ENCODE peak calls at places on chromosomes 12 and 14, in four cellular contexts. F is T47D, A is lower lobe of right lung, W is sigmoid colon. L is an unnamed sample.

GRCh38 chr12:79635676-79636075 is 55.1 kb downstream of the PAWR start:
- DNase-seq in F (no peak), A (no peak), W (no peak), L (no peak)

GRCh38 chr12:43090981-43091380 is 461.0 kb downstream of the ADAMTS20 start:
- DNase-seq in F (no peak), A (no peak), W (no peak), L (no peak)

GRCh38 chr14:73250317-73250713 is 13.0 kb downstream of the PAPLN start:
- DNase-seq in F (no peak), A (no peak), W (no peak), L (no peak)

GRCh38 chr14:52873096-52873495 is 77.8 kb downstream of the FERMT2 start:
- DNase-seq in F (no peak), A (no peak), W (no peak), L (no peak)

GRCh38 chr14:63875311-63875710 is 22.5 kb downstream of the SYNE2 start:
- DNase-seq in F (no peak), A (no peak), W (no peak), L (no peak)

GRCh38 chr12:79364197-79364596 is 326.6 kb downstream of the PAWR start:
- DNase-seq in F (no peak), A (no peak), W (no peak), L (no peak)

GRCh38 chr12:6955462-6956331 is 4.5 kb downstream of the PTPN6 start:
- DNase-seq in F (no peak), A (peak; percentile 33), W (peak; percentile 55), L (peak; percentile 68)

GRCh38 chr12:109736552-109737108 is 23.0 kb downstream of the FAM222A start:
- DNase-seq in F (no peak), A (peak; percentile 43), W (peak; percentile 57), L (peak; percentile 86)

GRCh38 chr14:103127861-103128598 is 4.8 kb downstream of the TNFAIP2 start:
- DNase-seq in F (no peak), A (peak; percentile 43), W (no peak), L (peak; percentile 92)

GRCh38 chr14:50830932-50831703 is at the start of gene NIN:
- DNase-seq in F (peak; percentile 80), A (peak; percentile 87), W (peak; percentile 87), L (no peak)

GRCh38 chr14:72781476-72782181 is 112.3 kb downstream of the DPF3 start:
- DNase-seq in F (no peak), A (no peak), W (no peak), L (no peak)

GRCh38 chr12:120534203-120534702 is at the start of gene RNF10:
- DNase-seq in F (peak; percentile 93), A (peak; percentile 77), W (peak; percentile 87), L (peak; percentile 93)

GRCh38 chr12:28958553-28959195 is 190.4 kb upstream of the FAR2 start:
- DNase-seq in F (no peak), A (no peak), W (no peak), L (no peak)

GRCh38 chr12:48105321-48105866 is 485 bp downstream of the SENP1 start:
- DNase-seq in F (peak; percentile 5), A (no peak), W (no peak), L (no peak)

GRCh38 chr14:87847216-87847615 is 145.8 kb downstream of the GALC start:
- DNase-seq in F (no peak), A (no peak), W (no peak), L (no peak)

GRCh38 chr12:124531906-124532305 is 35.5 kb downstream of the NCOR2 start:
- DNase-seq in F (no peak), A (no peak), W (no peak), L (no peak)

GRCh38 chr12:11824069-11824468 is 174.6 kb downstream of the ETV6 start:
- DNase-seq in F (no peak), A (no peak), W (no peak), L (no peak)

GRCh38 chr14:50082308-50082742 is 34.0 kb downstream of the VCPKMT start:
- DNase-seq in F (peak; percentile 41), A (no peak), W (no peak), L (no peak)

GRCh38 chr14:68278568-68279436 is 459.2 kb downstream of the RAD51B start:
- DNase-seq in F (no peak), A (no peak), W (no peak), L (no peak)

GRCh38 chr12:92192361-92192760 is 46.7 kb upstream of the BTG1 start:
- DNase-seq in F (no peak), A (no peak), W (no peak), L (no peak)

GRCh38 chr14:68695326-68695768 is 97.5 kb downstream of the ZFP36L1 start:
- DNase-seq in F (no peak), A (no peak), W (peak; percentile 77), L (peak; percentile 33)

GRCh38 chr12:19058235-19059021 is 71.1 kb upstream of the PLEKHA5 start:
- DNase-seq in F (no peak), A (no peak), W (no peak), L (no peak)

GRCh38 chr14:91112172-91112571 is 1.7 kb upstream of the DGLUCY start:
- DNase-seq in F (no peak), A (no peak), W (no peak), L (no peak)

GRCh38 chr12:98998697-98999299 is 353.7 kb downstream of the APAF1 start:
- DNase-seq in F (peak; percentile 60), A (no peak), W (no peak), L (no peak)

GRCh38 chr14:68143341-68143807 is 323.8 kb downstream of the RAD51B start:
- DNase-seq in F (no peak), A (no peak), W (peak; percentile 93), L (no peak)

GRCh38 chr12:5000204-5000603 is 43.5 kb upstream of the KCNA5 start:
- DNase-seq in F (no peak), A (no peak), W (no peak), L (no peak)

GRCh38 chr12:31594681-31595080 is 3.7 kb upstream of the DENND5B start:
- DNase-seq in F (no peak), A (no peak), W (no peak), L (no peak)

GRCh38 chr12:103114296-103115055 is 157.0 kb downstream of the ASCL1 start:
- DNase-seq in F (no peak), A (no peak), W (no peak), L (no peak)

GRCh38 chr12:47228802-47229201 is 149.0 kb upstream of the AMIGO2 start:
- DNase-seq in F (no peak), A (no peak), W (no peak), L (no peak)

GRCh38 chr12:118328486-118329340 is 44.0 kb downstream of the TAOK3 start:
- DNase-seq in F (no peak), A (no peak), W (no peak), L (no peak)

GRCh38 chr12:26278266-26278665 is 82.9 kb downstream of the SSPN start:
- DNase-seq in F (no peak), A (no peak), W (no peak), L (no peak)

GRCh38 chr14:89030921-89031320 is 206.5 kb downstream of the TTC8 start:
- DNase-seq in F (no peak), A (no peak), W (no peak), L (no peak)

GRCh38 chr14:55105991-55106390 is 23.1 kb upstream of the LGALS3 start:
- DNase-seq in F (no peak), A (no peak), W (no peak), L (no peak)

GRCh38 chr14:100580316-100581227 is 6.6 kb downstream of the BEGAIN start:
- DNase-seq in F (no peak), A (peak; percentile 27), W (peak; percentile 55), L (peak; percentile 68)

GRCh38 chr12:15540469-15540872 is 218.2 kb downstream of the PTPRO start:
- DNase-seq in F (no peak), A (no peak), W (no peak), L (no peak)

GRCh38 chr14:100696590-100696989 is 30.1 kb upstream of the DLK1 start:
- DNase-seq in F (no peak), A (no peak), W (no peak), L (no peak)

GRCh38 chr12:101563197-101563596 is 31.6 kb upstream of the MYBPC1 start:
- DNase-seq in F (no peak), A (no peak), W (no peak), L (no peak)

GRCh38 chr12:105355752-105356151 is 25.3 kb downstream of the C12orf75 start:
- DNase-seq in F (no peak), A (no peak), W (no peak), L (no peak)

GRCh38 chr12:8818526-8818925 is 3.9 kb upstream of the A2ML1 start:
- DNase-seq in F (no peak), A (no peak), W (no peak), L (no peak)